ENCODE peak calls at places on chromosomes 16 and 17, in five cellular contexts. I is mammary epithelial cell; H is adrenal gland; U is thoracic aorta; E is CD8-positive, alpha-beta T cell. T is an unnamed sample. For H3K4me1, the result is how much of the 10 kb centered on the place peaks cover.

GRCh38 chr17:75664099-75664549 is 2.8 kb downstream of the RECQL5 start:
- DNase-seq in I (no peak), H (no peak), U (no peak), E (no peak), T (no peak)

GRCh38 chr16:77868052-77868451 is 79.7 kb downstream of the VAT1L start:
- DNase-seq in I (no peak), H (no peak), U (no peak), E (no peak), T (no peak)

GRCh38 chr16:11977206-11978041 is 890 bp downstream of the SNX29 start:
- DNase-seq in I (peak), H (no peak), U (no peak), E (no peak), T (peak)

GRCh38 chr17:4004517-4005295 is 40.5 kb upstream of the ATP2A3 start:
- DNase-seq in I (no peak), H (no peak), U (no peak), E (peak), T (no peak)

GRCh38 chr17:61467416-61468262 is 15.4 kb downstream of the TBX4 start:
- DNase-seq in I (peak), H (no peak), U (no peak), E (no peak), T (peak)

GRCh38 chr16:2142942-2143868 is 5.2 kb upstream of the RAB26 start:
- DNase-seq in I (peak), H (no peak), U (no peak), E (no peak), T (no peak)

GRCh38 chr17:77045441-77046041 is 95.2 kb upstream of the SEC14L1 start:
- DNase-seq in I (peak), H (no peak), U (no peak), E (no peak), T (no peak)

GRCh38 chr16:80804451-80805383 is at the start of gene CDYL2:
- DNase-seq in I (no peak), H (peak), U (no peak), E (no peak), T (no peak)

GRCh38 chr16:66923247-66923851 is 2.0 kb downstream of the RRAD start:
- DNase-seq in I (no peak), H (peak), U (no peak), E (no peak), T (peak)

GRCh38 chr17:38867179-38867994 is 2.5 kb upstream of the LASP1 start:
- DNase-seq in I (peak), H (peak), U (no peak), E (no peak), T (peak)

GRCh38 chr16:83835972-83836566 is 28.3 kb downstream of the HSBP1 start:
- DNase-seq in I (peak), H (no peak), U (no peak), E (no peak), T (peak)

GRCh38 chr17:10156579-10157488 is 41.6 kb downstream of the GAS7 start:
- DNase-seq in I (no peak), H (peak), U (no peak), E (no peak), T (no peak)

GRCh38 chr17:55442462-55442861 is 20.8 kb upstream of the MMD start:
- DNase-seq in I (no peak), H (no peak), U (no peak), E (no peak), T (no peak)

GRCh38 chr17:16512011-16512410 is 20.0 kb upstream of the LRRC75A start:
- DNase-seq in I (no peak), H (no peak), U (no peak), E (no peak), T (no peak)

GRCh38 chr17:68509151-68510057 is 2.8 kb upstream of the PRKAR1A start:
- DNase-seq in I (no peak), H (peak), U (no peak), E (no peak), T (no peak)

GRCh38 chr16:23434380-23434779 is 18.6 kb downstream of the COG7 start:
- DNase-seq in I (peak), H (no peak), U (no peak), E (no peak), T (peak)

GRCh38 chr16:17034477-17035252 is 436.1 kb downstream of the XYLT1 start:
- DNase-seq in I (no peak), H (no peak), U (no peak), E (no peak), T (no peak)

GRCh38 chr16:49216593-49216992 is 65.0 kb downstream of the CBLN1 start:
- DNase-seq in I (no peak), H (no peak), U (no peak), E (no peak), T (no peak)

GRCh38 chr17:2593846-2594656 is 597 bp downstream of the PAFAH1B1 start:
- DNase-seq in I (peak), H (peak), U (peak), E (peak), T (peak)

GRCh38 chr16:28108590-28109247 is 45.2 kb upstream of the GSG1L start:
- DNase-seq in I (no peak), H (no peak), U (no peak), E (no peak), T (no peak)

GRCh38 chr17:59572301-59572924 is 7.0 kb downstream of the DHX40 start:
- DNase-seq in I (no peak), H (no peak), U (no peak), E (no peak), T (peak)

GRCh38 chr16:84599528-84600202 is 18.2 kb downstream of the COTL1 start:
- DNase-seq in I (peak), H (no peak), U (no peak), E (no peak), T (peak)

GRCh38 chr17:61253937-61254677 is 145.5 kb upstream of the TBX2 start:
- DNase-seq in I (no peak), H (no peak), U (no peak), E (no peak), T (no peak)

GRCh38 chr16:48542020-48542473 is 67.9 kb downstream of the N4BP1 start:
- DNase-seq in I (peak), H (peak), U (no peak), E (no peak), T (no peak)

GRCh38 chr17:2174471-2175293 is 119.8 kb downstream of the HIC1 start:
- DNase-seq in I (no peak), H (peak), U (no peak), E (no peak), T (peak)

GRCh38 chr17:33316733-33317132 is 23.6 kb upstream of the ASIC2 start:
- DNase-seq in I (no peak), H (no peak), U (no peak), E (no peak), T (no peak)

GRCh38 chr16:24991349-24991748 is 23.8 kb downstream of the ARHGAP17 start:
- DNase-seq in I (no peak), H (no peak), U (no peak), E (no peak), T (no peak)

GRCh38 chr17:33202011-33202410 is 91.1 kb downstream of the ASIC2 start:
- DNase-seq in I (no peak), H (no peak), U (no peak), E (no peak), T (no peak)

GRCh38 chr17:3762922-3763776 is 37.8 kb downstream of the ITGAE start:
- DNase-seq in I (no peak), H (no peak), U (no peak), E (no peak), T (no peak)

GRCh38 chr17:36936455-36936934 is 780 bp upstream of the LHX1 start:
- DNase-seq in I (no peak), H (no peak), U (no peak), E (no peak), T (no peak)

GRCh38 chr16:87930456-87930855 is 5.9 kb downstream of the CA5A start:
- DNase-seq in I (no peak), H (no peak), U (no peak), E (no peak), T (no peak)

GRCh38 chr17:34997355-34997862 is 17.1 kb downstream of the LIG3 start:
- DNase-seq in I (no peak), H (peak), U (no peak), E (no peak), T (peak)

GRCh38 chr17:47292206-47292605 is 31.5 kb upstream of the EFCAB13 start:
- DNase-seq in I (no peak), H (no peak), U (no peak), E (no peak), T (no peak)

GRCh38 chr16:89555780-89556179 is 4.7 kb upstream of the RPL13 start:
- DNase-seq in I (no peak), H (no peak), U (no peak), E (no peak), T (no peak)

GRCh38 chr16:86949630-86950029 is 367.6 kb downstream of the C16orf95 start:
- DNase-seq in I (no peak), H (no peak), U (no peak), E (no peak), T (no peak)

GRCh38 chr17:74202879-74203432 is 522 bp upstream of the RPL38 start:
- DNase-seq in I (no peak), H (no peak), U (no peak), E (no peak), T (no peak)

GRCh38 chr17:74204474-74204873 is 996 bp downstream of the RPL38 start:
- DNase-seq in I (no peak), H (no peak), U (no peak), E (no peak), T (no peak)

GRCh38 chr17:74205274-74205673 is 1.8 kb downstream of the RPL38 start:
- DNase-seq in I (no peak), H (no peak), U (no peak), E (no peak), T (no peak)

GRCh38 chr17:74203439-74204240 is at the start of gene RPL38:
- DNase-seq in I (peak), H (peak), U (peak), E (peak), T (peak)

GRCh38 chr17:74206332-74206818 is 2.9 kb downstream of the RPL38 start:
- DNase-seq in I (no peak), H (no peak), U (no peak), E (no peak), T (no peak)
- H3K4me1 ChIP-seq in I (half or more), H (under half), U (under half), E (under half), T (under half)

GRCh38 chr17:82006468-82007227 is 16.0 kb downstream of the CENPX start:
- DNase-seq in I (no peak), H (no peak), U (no peak), E (no peak), T (peak)
- H3K4me1 ChIP-seq in I (under half), H (under half), U (under half), E (under half), T (under half)

GRCh38 chr17:18322522-18322921 is 7.4 kb downstream of the SMCR8 start:
- DNase-seq in I (no peak), H (no peak), U (no peak), E (no peak), T (no peak)
- H3K4me1 ChIP-seq in I (under half), H (under half), U (under half), E (under half), T (under half)

GRCh38 chr17:7575481-7575883 is 4.0 kb upstream of the CD68 start:
- DNase-seq in I (no peak), H (no peak), U (no peak), E (no peak), T (no peak)

GRCh38 chr17:7574176-7574953 is 5.1 kb upstream of the CD68 start:
- DNase-seq in I (no peak), H (no peak), U (no peak), E (no peak), T (no peak)

GRCh38 chr17:7577327-7578199 is 1.9 kb upstream of the CD68 start:
- DNase-seq in I (no peak), H (no peak), U (no peak), E (no peak), T (no peak)

GRCh38 chr17:7576432-7576937 is 3.0 kb upstream of the CD68 start:
- DNase-seq in I (no peak), H (no peak), U (no peak), E (no peak), T (no peak)

DNA sequence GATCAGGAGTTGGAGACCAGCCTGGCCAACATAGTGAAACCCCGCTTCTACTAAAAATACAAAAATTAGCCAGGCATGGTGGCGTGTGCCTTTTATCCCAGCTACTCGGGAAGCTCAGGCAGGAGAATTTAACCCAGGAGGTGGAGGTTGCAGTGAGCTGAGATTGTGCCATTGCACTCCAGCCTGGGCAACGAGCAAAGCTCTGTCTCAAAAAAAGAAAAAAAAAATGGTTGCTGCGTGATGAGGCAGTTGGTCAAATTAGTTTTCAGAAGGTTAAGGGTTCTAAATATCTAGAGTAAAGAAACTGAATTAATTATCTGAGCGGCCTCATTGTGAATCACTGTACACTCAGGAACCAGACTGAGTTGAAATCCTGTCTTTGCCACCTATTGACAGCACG is 3.5 kb upstream of the CD68 start:
- DNase-seq in I (no peak), H (no peak), U (no peak), E (no peak), T (no peak)
- H3K4me1 ChIP-seq in I (half or more), H (under half), U (under half), E (under half), T (under half)

DNA sequence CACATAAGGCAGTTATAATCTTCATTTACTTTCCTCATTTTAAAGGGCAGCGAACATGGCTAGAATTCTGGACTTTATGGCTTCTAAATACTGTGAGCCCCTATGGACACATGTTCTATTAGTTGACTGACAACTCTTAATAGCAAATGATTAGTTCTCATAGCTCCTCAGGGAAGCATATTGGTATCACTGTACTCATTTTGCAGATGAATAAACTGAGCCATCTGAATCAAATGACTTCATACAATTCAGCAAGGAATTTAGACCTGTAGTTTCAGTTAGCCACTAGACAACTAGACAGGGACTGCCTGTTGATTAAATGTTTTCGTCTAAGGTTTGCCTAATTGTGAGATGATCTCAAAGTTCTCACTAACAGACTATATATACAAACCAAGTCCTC is 9.7 kb downstream of the TOB1 start:
- DNase-seq in I (no peak), H (no peak), U (no peak), E (no peak), T (no peak)
- H3K4me1 ChIP-seq in I (under half), H (under half), U (under half), E (under half), T (under half)

T was measured in astrocyte.